ENCODE peak calls at places on chromosomes 1 and 21, in six cellular contexts. V is ovary, D is MM.1S, X is right lobe of liver, J is astrocyte, E is upper lobe of right lung. G is an unnamed sample.

GRCh38 chr21:38780879-38781278 is 24.9 kb upstream of the ETS2 start:
- DNase-seq in V (no peak), J (no peak), E (no peak), X (no peak), D (peak; percentile 88), G (no peak)

GRCh38 chr1:96596226-96596625 is 125.4 kb upstream of the PTBP2 start:
- DNase-seq in X (peak; percentile 49), D (peak; percentile 6), J (peak; percentile 7), E (no peak), V (no peak), G (peak; percentile 87)

GRCh38 chr1:228016653-228017355 is 10.0 kb downstream of the WNT3A start:
- DNase-seq in D (no peak), E (peak; percentile 33), J (no peak), V (peak; percentile 4), X (peak; percentile 22), G (peak; percentile 38)

GRCh38 chr1:20248954-20249612 is 41.6 kb upstream of the VWA5B1 start:
- DNase-seq in D (peak; percentile 24), X (no peak), E (no peak), J (no peak), V (no peak), G (no peak)

GRCh38 chr1:184075040-184076029 is 23.8 kb downstream of the TSEN15 start:
- DNase-seq in J (peak; percentile 41), E (no peak), V (peak; percentile 51), X (no peak), D (peak; percentile 71), G (no peak)

GRCh38 chr1:58580186-58580585 is 3.1 kb upstream of the TACSTD2 start:
- DNase-seq in X (no peak), J (no peak), D (no peak), V (no peak), E (no peak), G (no peak)

GRCh38 chr1:193971595-193971994 is 785.2 kb upstream of the B3GALT2 start:
- DNase-seq in D (no peak), E (no peak), X (no peak), J (peak; percentile 95), V (no peak), G (no peak)

GRCh38 chr1:245095903-245096302 is 58.9 kb upstream of the KIF26B start:
- DNase-seq in D (no peak), V (no peak), J (no peak), X (no peak), E (no peak), G (no peak)

GRCh38 chr1:36925251-36925650 is 109.1 kb downstream of the GRIK3 start:
- DNase-seq in X (no peak), D (no peak), V (no peak), J (no peak), E (no peak), G (no peak)

GRCh38 chr1:209692745-209693504 is 11.7 kb upstream of the HSD11B1 start:
- DNase-seq in E (peak; percentile 68), X (peak; percentile 78), V (peak; percentile 86), J (peak; percentile 34), D (peak; percentile 82), G (peak; percentile 90)

GRCh38 chr1:16321176-16321867 is 31.0 kb downstream of the FBXO42 start:
- DNase-seq in D (no peak), V (no peak), X (no peak), E (no peak), J (no peak), G (no peak)

GRCh38 chr1:210922666-210923065 is 211.3 kb downstream of the KCNH1 start:
- DNase-seq in E (no peak), X (no peak), V (no peak), D (no peak), J (no peak), G (no peak)

GRCh38 chr1:2152914-2153313 is 41.7 kb downstream of the FAAP20 start:
- DNase-seq in J (no peak), X (no peak), E (no peak), V (no peak), D (no peak), G (no peak)

GRCh38 chr1:214549604-214550338 is 1.6 kb downstream of the PTPN14 start:
- DNase-seq in D (no peak), J (no peak), V (no peak), X (no peak), E (no peak), G (peak; percentile 67)

GRCh38 chr1:213724640-213725536 is 262.9 kb upstream of the PROX1 start:
- DNase-seq in J (peak; percentile 17), E (no peak), X (peak; percentile 57), D (no peak), V (no peak), G (no peak)

GRCh38 chr1:151106891-151107290 is 36.3 kb downstream of the GABPB2 start:
- DNase-seq in E (no peak), J (peak; percentile 32), D (no peak), X (no peak), V (no peak), G (no peak)

GRCh38 chr1:50348449-50349241 is 74.6 kb downstream of the DMRTA2 start:
- DNase-seq in D (peak; percentile 65), X (peak; percentile 56), J (peak; percentile 44), E (no peak), V (peak; percentile 43), G (peak; percentile 87)

GRCh38 chr1:219660666-219661463 is 48.0 kb upstream of the ZC3H11B start:
- DNase-seq in E (peak; percentile 89), X (peak; percentile 83), D (peak; percentile 84), V (peak; percentile 85), J (peak; percentile 81), G (peak; percentile 98)

GRCh38 chr1:220906561-220907334 is 27.5 kb downstream of the HLX start:
- DNase-seq in D (no peak), J (no peak), E (no peak), V (no peak), X (no peak), G (no peak)

GRCh38 chr1:27009601-27010197 is 3.0 kb downstream of the TENT5B start:
- DNase-seq in E (no peak), D (no peak), V (no peak), X (no peak), J (no peak), G (peak; percentile 65)

GRCh38 chr1:236800623-236801022 is 5.5 kb downstream of the MTR start:
- DNase-seq in X (no peak), E (no peak), V (no peak), J (no peak), D (no peak), G (no peak)

GRCh38 chr21:26964379-26964778 is 2.5 kb downstream of the ADAMTS5 start:
- DNase-seq in X (peak; percentile 48), E (no peak), D (no peak), V (peak; percentile 83), J (no peak), G (peak; percentile 88)

DNA sequence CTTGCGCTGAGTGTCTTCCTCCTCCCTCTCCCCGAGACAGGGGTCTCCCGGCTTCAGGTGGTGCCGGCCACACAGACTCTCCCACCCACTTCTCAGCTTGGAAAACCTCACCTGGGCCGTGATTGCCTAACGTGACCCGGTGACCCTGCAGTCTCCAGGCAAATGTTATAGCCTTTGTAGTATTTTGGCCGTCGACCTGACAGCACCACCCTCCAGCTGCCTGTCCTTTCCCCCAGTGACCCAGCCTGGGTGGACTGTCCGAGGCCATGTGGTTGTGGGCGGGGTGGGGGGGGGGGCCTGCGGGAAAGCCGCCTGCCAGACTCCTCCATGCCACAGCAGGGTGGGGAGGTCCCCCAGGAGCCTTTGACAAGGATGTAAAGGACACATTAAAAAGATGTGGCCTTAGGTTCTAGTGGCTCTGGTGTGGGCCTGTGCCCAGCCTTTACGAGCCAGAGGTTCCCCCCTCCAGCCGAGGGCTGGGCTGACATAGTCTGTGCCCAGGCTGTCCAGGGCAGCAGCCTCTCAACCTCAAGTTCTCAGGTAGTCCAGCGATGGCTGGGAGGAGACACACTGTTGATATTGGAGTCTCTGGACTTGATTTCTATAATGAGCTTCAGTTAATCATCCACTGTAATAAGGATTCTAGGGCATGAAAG is 8.1 kb downstream of the TOR3A start:
- DNase-seq in D (no peak), V (no peak), X (peak; percentile 90), E (no peak), J (no peak), G (no peak)
- H3K27ac ChIP-seq in D (no peak overlapping the region), V (peak overlapping the region; percentile 67), X (peak overlapping the region; percentile 64), E (no peak overlapping the region), J (no peak overlapping the region), G (no peak overlapping the region)

DNA sequence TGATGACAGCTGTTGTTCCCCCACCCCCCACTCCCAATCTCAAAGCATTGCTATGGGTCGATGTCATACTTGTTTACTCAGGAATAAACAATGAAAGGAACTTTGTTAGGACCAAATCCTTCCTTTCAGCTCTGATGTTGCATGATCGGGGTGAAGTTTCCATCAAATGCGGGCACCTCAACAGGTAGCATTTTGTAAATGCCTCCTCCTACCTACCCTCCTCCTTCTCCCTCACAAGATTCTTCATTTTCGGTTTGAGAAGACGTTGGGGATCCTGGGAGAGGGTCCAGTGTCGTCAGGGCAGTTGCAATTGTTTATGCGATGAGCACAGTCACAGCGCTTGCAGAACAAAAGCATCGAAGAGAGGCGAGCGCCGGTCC is 758 bp upstream of the HUNK start:
- DNase-seq in D (no peak), J (no peak), V (no peak), X (no peak), E (no peak), G (no peak)
- H3K4me3 ChIP-seq in D (peak overlapping the region; percentile 88), J (peak overlapping the region; percentile 51), V (peak overlapping the region; percentile 55), X (peak overlapping the region; percentile 55), E (peak overlapping the region; percentile 54), G (peak overlapping the region; percentile 79)

GRCh38 chr1:181140891-181141290 is 52.4 kb downstream of the IER5 start:
- DNase-seq in J (no peak), E (no peak), X (no peak), V (no peak), D (no peak), G (no peak)
- H3K27ac ChIP-seq in J (peak overlapping the region; percentile 37), E (no peak overlapping the region), X (no peak overlapping the region), V (no peak overlapping the region), D (no peak overlapping the region), G (no peak overlapping the region)

GRCh38 chr1:175597206-175597605 is 146.2 kb downstream of the TNR start:
- DNase-seq in D (no peak), E (no peak), X (no peak), V (no peak), J (no peak), G (no peak)

GRCh38 chr1:175599212-175599681 is 144.1 kb downstream of the TNR start:
- DNase-seq in J (no peak), V (no peak), E (no peak), X (no peak), D (no peak), G (peak; percentile 86)

GRCh38 chr1:175602186-175602585 is 141.2 kb downstream of the TNR start:
- DNase-seq in V (no peak), J (no peak), D (no peak), X (no peak), E (no peak), G (no peak)

GRCh38 chr1:175597969-175598765 is 145.2 kb downstream of the TNR start:
- DNase-seq in E (no peak), D (no peak), V (no peak), X (no peak), J (peak; percentile 2), G (no peak)

DNA sequence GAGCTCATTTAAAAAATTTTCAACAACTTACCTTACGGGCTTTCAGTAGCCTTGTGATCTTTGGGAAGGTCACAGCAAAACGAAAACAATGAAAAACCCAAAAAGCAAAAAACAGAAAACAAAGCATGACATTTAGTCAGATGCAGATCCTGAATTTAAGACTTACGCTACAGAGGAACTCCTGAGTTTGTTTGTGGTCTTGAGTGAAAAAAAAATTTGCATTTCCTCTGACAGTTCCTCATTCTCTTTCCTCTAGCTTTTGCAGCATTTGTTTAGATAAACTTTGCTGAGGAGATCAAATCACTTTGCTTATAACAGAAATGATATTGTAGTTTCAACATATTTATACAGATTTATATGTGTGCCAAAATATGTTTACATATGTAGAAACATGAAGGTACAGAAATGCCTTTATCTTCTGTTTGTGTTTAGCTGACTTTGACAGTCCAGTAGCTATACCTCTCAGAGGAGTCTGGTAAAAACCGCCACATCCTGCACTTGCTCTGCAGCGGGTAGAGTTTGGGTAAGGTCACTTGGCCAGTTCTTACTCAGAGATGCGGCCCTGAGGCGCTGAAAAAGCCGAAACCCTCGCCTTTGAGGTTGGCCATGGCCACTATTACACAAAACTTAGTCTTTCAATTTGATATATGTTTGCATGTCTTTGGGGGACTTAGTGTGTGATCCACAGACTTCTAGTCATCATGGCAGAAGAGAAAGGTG is 142.5 kb downstream of the TNR start:
- DNase-seq in E (no peak), V (no peak), J (no peak), X (no peak), D (no peak), G (no peak)
- H3K4me3 ChIP-seq in E (no peak overlapping the region), V (no peak overlapping the region), J (no peak overlapping the region), X (no peak overlapping the region), D (no peak overlapping the region), G (no peak overlapping the region)